ENCODE peak calls at places on chromosome 16, in seven cellular contexts. Q is AG09309, F is IMR-90, D is fibroblast of the aortic adventitia, R is brain microvascular endothelial cell, J is fibroblast of lung, I is prostate gland. L is an unnamed sample.

GRCh38 chr16:78633551-78633950 is 534.1 kb downstream of the WWOX start:
- DNase-seq in D (no peak), R (no peak), J (peak; percentile 50), Q (no peak), I (no peak), F (no peak), L (no peak)

GRCh38 chr16:50394215-50394802 is 25.5 kb upstream of the BRD7 start:
- DNase-seq in R (no peak), D (no peak), J (no peak), F (no peak), I (no peak), Q (no peak), L (no peak)

GRCh38 chr16:9260665-9261064 is 169.2 kb downstream of the HAPSTR1 start:
- DNase-seq in Q (no peak), D (no peak), F (no peak), R (no peak), J (no peak), I (no peak), L (no peak)

GRCh38 chr16:70267516-70267915 is 15.8 kb upstream of the EXOSC6 start:
- DNase-seq in F (peak; percentile 55), R (peak; percentile 22), D (peak; percentile 50), J (peak; percentile 24), I (no peak), Q (no peak), L (peak; percentile 43)

GRCh38 chr16:65782537-65783290 is 583.8 kb upstream of the CDH5 start:
- DNase-seq in R (peak; percentile 44), F (peak; percentile 55), D (peak; percentile 97), J (peak; percentile 95), Q (peak; percentile 82), I (peak; percentile 11), L (peak; percentile 93)

GRCh38 chr16:88323041-88323440 is 59.7 kb upstream of the ZNF469 start:
- DNase-seq in D (no peak), Q (no peak), R (no peak), F (no peak), J (no peak), I (no peak), L (no peak)

GRCh38 chr16:80831039-80831438 is 26.6 kb upstream of the CDYL2 start:
- DNase-seq in Q (no peak), D (no peak), I (no peak), R (no peak), J (no peak), F (no peak), L (no peak)

GRCh38 chr16:14434860-14435259 is 195.2 kb downstream of the PARN start:
- DNase-seq in R (no peak), I (no peak), D (no peak), J (no peak), F (no peak), Q (no peak), L (no peak)

GRCh38 chr16:75097941-75098897 is 18.4 kb downstream of the LDHD start:
- DNase-seq in R (no peak), D (no peak), Q (no peak), F (no peak), J (no peak), I (no peak), L (no peak)

GRCh38 chr16:23534868-23535860 is 22.0 kb downstream of the EARS2 start:
- DNase-seq in D (no peak), J (peak; percentile 23), I (no peak), Q (no peak), R (no peak), F (peak; percentile 50), L (peak; percentile 26)

GRCh38 chr16:52837251-52837650 is 215.4 kb downstream of the CHD9NB start:
- DNase-seq in I (no peak), D (no peak), Q (no peak), F (peak; percentile 6), J (peak; percentile 41), R (no peak), L (no peak)

GRCh38 chr16:62036101-62036806 is at the start of gene CDH8:
- DNase-seq in I (no peak), F (no peak), J (peak; percentile 32), R (peak; percentile 36), D (no peak), Q (no peak), L (peak; percentile 23)

GRCh38 chr16:67967956-67968439 is 439 bp downstream of the SLC12A4 start:
- DNase-seq in D (peak; percentile 32), Q (no peak), F (peak; percentile 25), I (no peak), J (peak; percentile 35), R (no peak), L (peak; percentile 42)

GRCh38 chr16:23306199-23307100 is 4.3 kb downstream of the SCNN1B start:
- DNase-seq in I (no peak), Q (no peak), R (no peak), J (no peak), D (no peak), F (no peak), L (no peak)

GRCh38 chr16:31265329-31266245 is 5.8 kb downstream of the ITGAM start:
- DNase-seq in R (peak; percentile 52), J (peak; percentile 16), I (no peak), D (peak; percentile 10), F (peak; percentile 60), Q (peak; percentile 4), L (no peak)

GRCh38 chr16:82888616-82889015 is 261.8 kb downstream of the CDH13 start:
- DNase-seq in Q (peak; percentile 58), D (peak; percentile 77), J (peak; percentile 82), F (peak; percentile 95), R (no peak), I (peak; percentile 20), L (peak; percentile 77)

GRCh38 chr16:14186007-14186953 is 115.2 kb downstream of the MRTFB start:
- DNase-seq in R (peak; percentile 51), Q (peak; percentile 58), D (peak; percentile 80), J (peak; percentile 92), F (peak; percentile 79), I (no peak), L (peak; percentile 83)

GRCh38 chr16:71855937-71856662 is 10.3 kb downstream of the ATXN1L start:
- DNase-seq in R (no peak), Q (no peak), D (no peak), I (no peak), J (no peak), F (no peak), L (no peak)

GRCh38 chr16:2532494-2533141 is 1.4 kb upstream of the CEMP1 start:
- DNase-seq in Q (no peak), D (peak; percentile 47), I (peak; percentile 88), J (peak; percentile 39), R (peak; percentile 48), F (peak; percentile 34), L (peak; percentile 42)

DNA sequence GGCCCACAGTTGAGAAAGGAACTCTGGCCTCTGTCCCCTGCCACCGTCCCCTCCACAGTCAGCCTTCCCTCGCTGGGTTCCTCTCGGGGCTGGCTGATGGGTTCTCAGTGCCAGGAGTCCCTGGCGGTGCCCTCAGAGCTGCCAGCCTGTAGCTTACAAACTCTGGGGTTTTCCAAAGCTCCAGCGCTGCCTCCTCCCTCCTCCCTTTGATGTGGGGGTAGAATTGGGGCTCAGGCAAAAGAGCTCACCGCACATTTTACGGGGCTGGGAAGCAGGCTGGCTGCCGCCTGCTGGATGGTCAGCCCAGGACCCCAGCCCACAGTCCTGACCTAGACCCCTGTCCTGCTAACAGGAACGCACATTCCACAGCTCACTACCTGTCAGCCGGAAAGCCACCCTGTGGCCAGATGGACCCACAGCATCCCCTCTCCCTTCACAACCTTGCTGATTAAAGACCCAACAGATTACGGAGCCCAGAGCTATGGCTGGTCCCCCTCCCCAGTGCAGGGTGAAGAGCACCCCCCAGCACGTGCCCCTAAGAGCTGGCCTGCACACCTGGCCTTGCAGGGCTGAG is 6.0 kb downstream of the VASN start:
- DNase-seq in R (no peak), J (no peak), I (no peak), Q (no peak), D (no peak), F (no peak), L (no peak)
- TF ChIP-seq CTCF in R (peak; percentile 40), J (peak; percentile 13), I (no peak), Q (peak; percentile 7), D (peak; percentile 33), F (no peak), L (peak; percentile 28)

GRCh38 chr16:11198375-11198774 is 57.6 kb downstream of the SOCS1 start:
- DNase-seq in I (no peak), Q (no peak), D (no peak), F (no peak), R (no peak), J (no peak), L (no peak)
- TF ChIP-seq CTCF in I (no peak), Q (no peak), D (no peak), F (no peak), R (no peak), J (no peak), L (no peak)

GRCh38 chr16:20218093-20218492 is 109.2 kb downstream of the GP2 start:
- DNase-seq in F (no peak), Q (no peak), R (no peak), I (no peak), J (no peak), D (no peak), L (no peak)
- TF ChIP-seq CTCF in F (no peak), Q (no peak), R (no peak), I (no peak), J (no peak), D (no peak), L (no peak)

GRCh38 chr16:27181020-27181419 is 22.3 kb upstream of the KDM8 start:
- DNase-seq in Q (no peak), R (no peak), D (no peak), J (no peak), F (no peak), I (no peak), L (no peak)
- TF ChIP-seq CTCF in Q (no peak), R (peak; percentile 30), D (no peak), J (no peak), F (no peak), I (no peak), L (no peak)